ENCODE peak calls at places on chromosomes 16 and 17, in seven cellular contexts. C is A549, E is thyroid gland, H is transverse colon, G is adrenal gland, Z is body of pancreas, D is heart left ventricle. L is an unnamed sample.

GRCh38 chr16:12065866-12066545 is 89.5 kb downstream of the SNX29 start:
- DNase-seq in C (no peak), E (peak), H (no peak), G (no peak), Z (no peak), D (no peak), L (no peak)

GRCh38 chr16:5793556-5793955 is 696.0 kb upstream of the EEF2KMT start:
- DNase-seq in C (no peak), E (no peak), H (no peak), G (no peak), Z (no peak), D (no peak), L (no peak)

GRCh38 chr16:11674818-11675560 is 6.7 kb downstream of the SNN start:
- DNase-seq in C (no peak), E (no peak), H (no peak), G (no peak), Z (no peak), D (no peak), L (no peak)

GRCh38 chr17:61955621-61956020 is 27.8 kb upstream of the INTS2 start:
- DNase-seq in C (no peak), E (no peak), H (no peak), G (no peak), Z (no peak), D (no peak), L (no peak)

GRCh38 chr16:72317378-72317777 is 145.4 kb upstream of the PMFBP1 start:
- DNase-seq in C (no peak), E (no peak), H (no peak), G (no peak), Z (no peak), D (no peak), L (no peak)

GRCh38 chr17:80485846-80486245 is 9.4 kb upstream of the NPTX1 start:
- DNase-seq in C (no peak), E (no peak), H (no peak), G (no peak), Z (no peak), D (no peak), L (peak)

GRCh38 chr17:32485261-32485955 is 1.4 kb upstream of the CDK5R1 start:
- DNase-seq in C (no peak), E (no peak), H (no peak), G (no peak), Z (no peak), D (no peak), L (no peak)

GRCh38 chr16:57409065-57409464 is 4.5 kb downstream of the CCL17 start:
- DNase-seq in C (no peak), E (no peak), H (no peak), G (peak), Z (no peak), D (no peak), L (no peak)

GRCh38 chr16:60413969-60414368 is 1622.3 kb downstream of the CDH8 start:
- DNase-seq in C (no peak), E (no peak), H (no peak), G (no peak), Z (no peak), D (no peak), L (no peak)

GRCh38 chr17:338442-339192 is 14.0 kb downstream of the RPH3AL start:
- DNase-seq in C (no peak), E (peak), H (peak), G (peak), Z (peak), D (no peak), L (no peak)

GRCh38 chr16:931171-931570 is 39.6 kb downstream of the LMF1 start:
- DNase-seq in C (no peak), E (no peak), H (no peak), G (no peak), Z (no peak), D (no peak), L (no peak)

GRCh38 chr16:930511-930910 is 40.3 kb downstream of the LMF1 start:
- DNase-seq in C (no peak), E (no peak), H (no peak), G (no peak), Z (no peak), D (no peak), L (no peak)

GRCh38 chr16:929227-929669 is 41.5 kb downstream of the LMF1 start:
- DNase-seq in C (no peak), E (no peak), H (no peak), G (no peak), Z (no peak), D (no peak), L (no peak)

GRCh38 chr16:929674-930073 is 41.1 kb downstream of the LMF1 start:
- DNase-seq in C (no peak), E (no peak), H (no peak), G (no peak), Z (no peak), D (no peak), L (no peak)

DNA sequence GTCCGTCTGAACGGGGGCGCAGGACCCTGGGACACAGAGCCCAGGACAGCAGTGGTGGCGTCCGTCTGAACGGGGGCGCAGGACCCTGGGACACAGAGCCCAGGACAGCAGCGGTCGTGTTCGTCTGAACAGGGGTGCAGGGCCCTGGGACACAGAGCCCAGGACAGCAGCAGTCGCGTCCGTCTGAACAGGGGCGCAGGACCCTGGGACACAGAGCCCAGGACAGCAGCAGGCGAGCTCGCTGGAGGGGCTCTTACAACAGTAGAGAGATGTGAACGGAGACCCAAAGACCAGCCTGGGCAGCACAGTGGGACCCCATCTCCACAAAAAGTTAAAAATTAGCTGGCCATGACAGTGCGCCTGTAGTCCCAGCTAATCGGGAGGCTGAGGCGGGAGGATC is 40.7 kb downstream of the LMF1 start:
- DNase-seq in C (no peak), E (no peak), H (no peak), G (no peak), Z (no peak), D (no peak), L (no peak)
- TF ChIP-seq POLR2A in C (no peak), E (no peak), H (no peak), G (no peak), Z (no peak), D (no peak), L (no peak)

GRCh38 chr17:17280613-17281549 is at the start of gene COPS3:
- DNase-seq in C (peak), E (peak), H (peak), G (peak), Z (peak), D (peak), L (peak)
- TF ChIP-seq POLR2A in C (peak), E (no peak), H (peak), G (peak), Z (peak), D (no peak), L (peak)

GRCh38 chr17:77165577-77165976 is 24.8 kb downstream of the SEC14L1 start:
- DNase-seq in C (no peak), E (no peak), H (no peak), G (no peak), Z (no peak), D (no peak), L (no peak)
- TF ChIP-seq POLR2A in C (no peak), E (no peak), H (no peak), G (no peak), Z (no peak), D (no peak), L (no peak)

GRCh38 chr17:58337600-58338453 is 9.2 kb upstream of the TSPOAP1 start:
- DNase-seq in C (no peak), E (peak), H (peak), G (peak), Z (peak), D (peak), L (peak)
- TF ChIP-seq POLR2A in C (no peak), E (no peak), H (peak), G (no peak), Z (peak), D (no peak), L (peak)

GRCh38 chr16:112153-112840 is 26.2 kb downstream of the NPRL3 start:
- DNase-seq in C (no peak), E (no peak), H (no peak), G (no peak), Z (no peak), D (no peak), L (no peak)
- TF ChIP-seq POLR2A in C (no peak), E (no peak), H (no peak), G (no peak), Z (no peak), D (no peak), L (no peak)

L was measured in NB4.